ENCODE peak calls at places on chromosomes 12 and 14, in five cellular contexts. S is WTC11, E is tibial artery, U is fibroblast of lung, C is endothelial cell of umbilical vein. Q is an unnamed sample.

GRCh38 chr14:70822706-70823185 is 13.4 kb upstream of the MAP3K9 start:
- DNase-seq in E (no peak), C (no peak), S (peak; percentile 87), U (peak; percentile 30), Q (no peak)

GRCh38 chr12:112233242-112233641 is 107.9 kb downstream of the TRAFD1 start:
- DNase-seq in C (no peak), E (no peak), S (no peak), U (no peak), Q (no peak)

GRCh38 chr14:75182820-75183219 is 6.4 kb upstream of the TMED10 start:
- DNase-seq in E (no peak), C (no peak), S (no peak), U (peak; percentile 76), Q (no peak)

GRCh38 chr12:13241833-13242232 is 45.3 kb downstream of the EMP1 start:
- DNase-seq in S (no peak), E (no peak), C (no peak), U (no peak), Q (no peak)

GRCh38 chr12:27014859-27015729 is 910 bp upstream of the TM7SF3 start:
- DNase-seq in C (no peak), U (no peak), S (no peak), E (no peak), Q (no peak)

GRCh38 chr12:2112401-2112800 is 59.6 kb downstream of the CACNA1C start:
- DNase-seq in C (no peak), U (no peak), S (no peak), E (peak; percentile 28), Q (no peak)

GRCh38 chr14:72617391-72618011 is 276.4 kb downstream of the DPF3 start:
- DNase-seq in U (peak; percentile 82), S (no peak), E (no peak), C (peak; percentile 48), Q (peak; percentile 86)

GRCh38 chr12:111412007-111412829 is 6.5 kb downstream of the SH2B3 start:
- DNase-seq in C (peak; percentile 51), S (peak; percentile 63), U (peak; percentile 53), E (no peak), Q (no peak)

GRCh38 chr12:58893421-58893986 is 26.8 kb downstream of the LRIG3 start:
- DNase-seq in C (no peak), S (no peak), E (no peak), U (peak; percentile 68), Q (no peak)

GRCh38 chr12:2574536-2574935 is 220.2 kb upstream of the FKBP4 start:
- DNase-seq in C (no peak), S (no peak), E (peak; percentile 41), U (no peak), Q (no peak)

GRCh38 chr12:65335021-65335714 is 56.7 kb downstream of the MSRB3 start:
- DNase-seq in E (no peak), U (peak; percentile 89), C (peak; percentile 40), S (no peak), Q (no peak)

GRCh38 chr14:53003776-53004175 is 52.9 kb upstream of the FERMT2 start:
- DNase-seq in C (no peak), E (no peak), S (no peak), U (no peak), Q (no peak)

GRCh38 chr14:21185506-21185905 is 29.6 kb upstream of the OR5AU1 start:
- DNase-seq in S (no peak), C (no peak), U (no peak), E (no peak), Q (no peak)

GRCh38 chr12:102869571-102869970 is 47.5 kb downstream of the PAH start:
- DNase-seq in S (no peak), U (no peak), E (no peak), C (no peak), Q (no peak)

GRCh38 chr12:12784911-12785814 is at the start of gene APOLD1:
- DNase-seq in E (peak; percentile 87), C (peak; percentile 81), U (no peak), S (peak; percentile 22), Q (peak; percentile 88)

GRCh38 chr14:37150414-37150813 is 22.0 kb downstream of the SLC25A21 start:
- DNase-seq in U (peak; percentile 34), E (no peak), S (no peak), C (peak; percentile 58), Q (no peak)

GRCh38 chr12:98595152-98595988 is 1.9 kb downstream of the SLC25A3 start:
- DNase-seq in C (peak; percentile 72), S (no peak), E (no peak), U (peak; percentile 81), Q (peak; percentile 17)

GRCh38 chr14:54329082-54329695 is 67.6 kb upstream of the CDKN3 start:
- DNase-seq in U (peak; percentile 72), S (peak; percentile 60), E (no peak), C (peak; percentile 81), Q (peak; percentile 81)

GRCh38 chr12:3600039-3600720 is 109.2 kb downstream of the PRMT8 start:
- DNase-seq in S (no peak), C (no peak), U (no peak), E (no peak), Q (no peak)

GRCh38 chr12:13205809-13206559 is 9.5 kb downstream of the EMP1 start:
- DNase-seq in S (no peak), E (no peak), C (peak; percentile 92), U (peak; percentile 99), Q (no peak)

GRCh38 chr14:32985881-32986280 is 47.2 kb downstream of the NPAS3 start:
- DNase-seq in C (no peak), U (peak; percentile 50), S (no peak), E (no peak), Q (no peak)

GRCh38 chr12:52691076-52691764 is 11.0 kb upstream of the KRT1 start:
- DNase-seq in S (peak; percentile 63), C (no peak), E (no peak), U (no peak), Q (no peak)

GRCh38 chr12:22459872-22460490 is 84.4 kb downstream of the C2CD5 start:
- DNase-seq in S (no peak), U (peak; percentile 43), C (peak; percentile 37), E (no peak), Q (no peak)
- TF ChIP-seq CTCF in S (peak; percentile 48), U (peak; percentile 61), C (peak; percentile 40), E (peak; percentile 44), Q (peak; percentile 70)

GRCh38 chr12:6826734-6827436 is 1.3 kb upstream of the P3H3 start:
- DNase-seq in E (no peak), U (no peak), S (no peak), C (no peak), Q (no peak)

GRCh38 chr12:6829532-6830220 is 1.5 kb downstream of the P3H3 start:
- DNase-seq in S (peak; percentile 47), U (no peak), E (no peak), C (peak; percentile 72), Q (no peak)

GRCh38 chr12:6828671-6829531 is 694 bp downstream of the P3H3 start:
- DNase-seq in S (peak; percentile 72), E (no peak), U (peak; percentile 65), C (no peak), Q (peak; percentile 85)

GRCh38 chr12:6827437-6827894 is 741 bp upstream of the P3H3 start:
- DNase-seq in E (peak; percentile 94), U (peak; percentile 78), C (peak; percentile 81), S (peak; percentile 89), Q (no peak)

GRCh38 chr12:6827982-6828670 is at the start of gene P3H3:
- DNase-seq in S (peak; percentile 53), U (peak; percentile 56), E (no peak), C (peak; percentile 56), Q (no peak)
- TF ChIP-seq CTCF in S (no peak), U (peak; percentile 3), E (no peak), C (peak; percentile 12), Q (no peak)

DNA sequence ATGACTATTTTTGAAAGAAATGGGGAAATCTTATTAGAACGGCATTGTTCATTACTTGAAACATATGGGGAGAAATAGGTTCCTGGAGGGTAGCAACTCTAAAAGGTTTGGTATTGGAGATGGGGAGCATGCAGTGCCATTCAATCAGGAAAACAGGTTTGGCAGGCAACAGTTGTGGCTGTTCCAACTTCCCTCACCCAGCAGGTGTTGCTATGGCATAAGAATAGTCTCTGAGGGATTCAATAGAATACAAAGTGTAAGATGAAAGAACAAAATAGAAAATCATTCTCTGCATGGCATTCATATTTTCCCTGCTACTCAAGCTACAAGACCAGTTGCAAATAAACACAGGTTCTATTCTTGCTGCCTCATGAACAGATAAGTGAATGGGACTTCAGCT is 393.3 kb upstream of the RPL10L start:
- DNase-seq in E (no peak), U (peak; percentile 5), S (peak; percentile 31), C (peak; percentile 41), Q (no peak)
- TF ChIP-seq CTCF in E (no peak), U (no peak), S (no peak), C (no peak), Q (peak; percentile 50)

GRCh38 chr12:25958254-25959068 is at the start of gene RASSF8:
- DNase-seq in E (peak; percentile 85), U (peak; percentile 70), S (peak; percentile 77), C (peak; percentile 74), Q (peak; percentile 93)
- TF ChIP-seq CTCF in E (no peak), U (no peak), S (no peak), C (no peak), Q (no peak)

DNA sequence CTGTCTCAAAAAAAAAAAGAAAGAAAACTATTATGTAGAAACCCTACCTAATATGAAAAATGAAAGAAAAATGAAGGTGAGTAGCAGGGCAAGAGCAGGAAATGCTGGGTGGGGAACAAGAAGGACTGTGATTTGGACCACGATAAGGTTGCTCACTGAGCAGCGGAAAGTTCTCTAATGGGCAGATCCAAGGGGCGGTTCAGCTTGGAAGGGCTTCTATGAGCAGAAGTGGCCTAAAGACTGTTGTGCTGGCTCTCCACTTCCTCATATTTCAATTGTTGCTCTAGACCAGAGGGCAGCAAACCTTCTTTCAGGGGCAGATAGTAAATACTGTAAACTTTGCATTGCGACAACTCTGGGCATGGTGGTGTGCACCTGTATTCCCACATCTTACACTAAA is 16.3 kb upstream of the NFYB start:
- DNase-seq in C (no peak), E (no peak), S (no peak), U (no peak), Q (no peak)
- TF ChIP-seq CTCF in C (no peak), E (no peak), S (no peak), U (no peak), Q (no peak)

DNA sequence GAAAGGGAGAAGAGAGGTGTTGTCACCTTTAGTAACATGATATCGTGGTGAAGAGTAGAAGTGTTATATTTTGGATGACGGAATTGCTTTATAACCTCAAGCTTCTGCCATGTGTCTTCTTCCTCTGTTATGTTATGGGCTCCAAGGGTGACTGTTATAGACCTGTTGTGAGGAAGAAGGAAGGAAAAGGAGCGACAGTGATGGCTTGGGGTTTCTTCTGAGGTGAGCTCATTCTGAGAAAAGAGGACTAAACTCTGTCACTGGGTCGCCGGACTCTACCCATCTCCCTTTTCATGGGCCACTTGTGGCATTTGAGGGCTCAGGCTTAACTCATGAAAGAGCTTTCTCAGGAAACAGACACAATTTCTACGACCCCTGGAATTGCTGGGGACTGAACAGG is 1.6 kb downstream of the CMA1 start:
- DNase-seq in E (no peak), U (no peak), S (no peak), C (no peak), Q (no peak)
- TF ChIP-seq CTCF in E (no peak), U (no peak), S (no peak), C (no peak), Q (no peak)